ENCODE peak calls at places on chromosomes 4 and X, in six cellular contexts. Y is GM12878, D is vagina, E is endothelial cell of umbilical vein, L is GM06990, Z is SJSA1. W is an unnamed sample.

GRCh38 chr4:26342328-26343040 is 21.7 kb downstream of the RBPJ start:
- DNase-seq in Y (no peak), D (no peak), E (peak), L (no peak), Z (no peak), W (no peak)

GRCh38 chr4:41751325-41752061 is 3.0 kb upstream of the PHOX2B start:
- DNase-seq in Y (no peak), D (no peak), E (no peak), L (no peak), Z (no peak), W (no peak)

GRCh38 chr4:3756343-3757059 is 9.7 kb upstream of the ADRA2C start:
- DNase-seq in Y (no peak), D (no peak), E (no peak), L (no peak), Z (no peak), W (no peak)

GRCh38 chr4:38533024-38533556 is 130.9 kb upstream of the KLF3 start:
- DNase-seq in Y (no peak), D (no peak), E (no peak), L (no peak), Z (no peak), W (no peak)

GRCh38 chr4:26753187-26753586 is 107.5 kb upstream of the STIM2 start:
- DNase-seq in Y (no peak), D (no peak), E (no peak), L (no peak), Z (no peak), W (no peak)

GRCh38 chr4:166014411-166014810 is 141.4 kb downstream of the TLL1 start:
- DNase-seq in Y (no peak), D (no peak), E (no peak), L (no peak), Z (no peak), W (no peak)

GRCh38 chr4:89800527-89801103 is 36.3 kb downstream of the SNCA start:
- DNase-seq in Y (no peak), D (no peak), E (peak), L (no peak), Z (no peak), W (no peak)

GRCh38 chrX:150156615-150157014 is 206.5 kb upstream of the MAMLD1 start:
- DNase-seq in Y (no peak), D (peak), E (no peak), L (no peak), Z (no peak), W (no peak)

GRCh38 chr4:174316954-174317353 is 33.2 kb downstream of the CEP44 start:
- DNase-seq in Y (no peak), D (no peak), E (no peak), L (no peak), Z (no peak), W (no peak)

GRCh38 chrX:69103539-69103938 is 61.7 kb downstream of the PJA1 start:
- DNase-seq in Y (no peak), D (no peak), E (no peak), L (no peak), Z (no peak), W (no peak)

GRCh38 chr4:48985976-48986653 is at the start of gene CWH43:
- DNase-seq in Y (no peak), D (no peak), E (no peak), L (no peak), Z (no peak), W (no peak)

GRCh38 chrX:30875957-30876356 is 13.1 kb downstream of the TAB3 start:
- DNase-seq in Y (no peak), D (no peak), E (peak), L (no peak), Z (no peak), W (no peak)

GRCh38 chr4:6116696-6117285 is 83.6 kb downstream of the JAKMIP1 start:
- DNase-seq in Y (no peak), D (no peak), E (no peak), L (no peak), Z (no peak), W (no peak)

GRCh38 chrX:131609480-131609879 is 65.6 kb downstream of the OR13H1 start:
- DNase-seq in Y (no peak), D (no peak), E (no peak), L (no peak), Z (no peak), W (no peak)

GRCh38 chrX:39367429-39367828 is 566.2 kb downstream of the MID1IP1 start:
- DNase-seq in Y (no peak), D (no peak), E (no peak), L (no peak), Z (no peak), W (no peak)

GRCh38 chrX:10143071-10143983 is 13.4 kb upstream of the CLCN4 start:
- DNase-seq in Y (no peak), D (no peak), E (no peak), L (no peak), Z (no peak), W (no peak)

GRCh38 chr4:2271279-2272025 is 9.5 kb upstream of the MXD4 start:
- DNase-seq in Y (no peak), D (no peak), E (no peak), L (no peak), Z (no peak), W (no peak)

GRCh38 chrX:118823263-118824172 is at the start of gene ZCCHC12:
- DNase-seq in Y (no peak), D (no peak), E (peak), L (peak), Z (peak), W (no peak)

GRCh38 chrX:30196322-30196721 is 19.0 kb upstream of the MAGEB2 start:
- DNase-seq in Y (no peak), D (no peak), E (peak), L (no peak), Z (no peak), W (no peak)

GRCh38 chrX:15721911-15722310 is 16.2 kb upstream of the CA5B start:
- DNase-seq in Y (no peak), D (no peak), E (no peak), L (no peak), Z (no peak), W (no peak)

GRCh38 chr4:63232058-63232457 is 1177.2 kb downstream of the TECRL start:
- DNase-seq in Y (no peak), D (no peak), E (no peak), L (no peak), Z (no peak), W (no peak)

GRCh38 chr4:149549911-149550310 is 265.7 kb downstream of the IQCM start:
- DNase-seq in Y (no peak), D (no peak), E (no peak), L (no peak), Z (no peak), W (no peak)

GRCh38 chr4:4408132-4408523 is 21.2 kb downstream of the NSG1 start:
- DNase-seq in Y (no peak), D (no peak), E (no peak), L (no peak), Z (no peak), W (no peak)

GRCh38 chr4:157048248-157048647 is 27.7 kb upstream of the GLRB start:
- DNase-seq in Y (no peak), D (no peak), E (no peak), L (no peak), Z (no peak), W (no peak)

GRCh38 chr4:105389167-105389566 is 84.7 kb downstream of the PPA2 start:
- DNase-seq in Y (no peak), D (no peak), E (no peak), L (no peak), Z (no peak), W (no peak)

GRCh38 chrX:3820170-3820569 is 106.7 kb upstream of the PRKX start:
- DNase-seq in Y (no peak), D (no peak), E (no peak), L (no peak), Z (no peak), W (no peak)

GRCh38 chr4:74189331-74190043 is 31.6 kb downstream of the MTHFD2L start:
- DNase-seq in Y (peak), D (no peak), E (peak), L (peak), Z (no peak), W (no peak)

GRCh38 chrX:97556359-97556758 is 672.7 kb downstream of the RPA4 start:
- DNase-seq in Y (no peak), D (no peak), E (no peak), L (no peak), Z (no peak), W (no peak)

GRCh38 chr4:48268956-48269860 is at the start of gene TEC:
- DNase-seq in Y (no peak), D (no peak), E (peak), L (no peak), Z (no peak), W (no peak)

GRCh38 chr4:6917445-6918241 is 8.0 kb downstream of the TBC1D14 start:
- DNase-seq in Y (no peak), D (no peak), E (peak), L (peak), Z (peak), W (peak)

GRCh38 chr4:54585321-54586000 is 72.3 kb upstream of the KIT start:
- DNase-seq in Y (no peak), D (no peak), E (no peak), L (no peak), Z (no peak), W (no peak)

GRCh38 chr4:142707397-142707796 is 138.7 kb downstream of the INPP4B start:
- DNase-seq in Y (no peak), D (no peak), E (no peak), L (no peak), Z (no peak), W (no peak)
- H3K4me3 ChIP-seq in Y (no peak), D (no peak), E (no peak), L (no peak), Z (no peak), W (no peak)

GRCh38 chr4:158099686-158100085 is 73.1 kb downstream of the GASK1B start:
- DNase-seq in Y (no peak), D (no peak), E (peak), L (no peak), Z (no peak), W (no peak)

GRCh38 chr4:158094413-158095110 is 78.3 kb downstream of the GASK1B start:
- DNase-seq in Y (no peak), D (no peak), E (peak), L (no peak), Z (no peak), W (no peak)

GRCh38 chr4:158098802-158099201 is 74.0 kb downstream of the GASK1B start:
- DNase-seq in Y (no peak), D (no peak), E (no peak), L (no peak), Z (no peak), W (no peak)
- H3K4me3 ChIP-seq in Y (no peak), D (no peak), E (no peak), L (no peak), Z (no peak), W (no peak)

GRCh38 chr4:87006531-87007344 is 71.9 kb downstream of the AFF1 start:
- DNase-seq in Y (peak), D (peak), E (peak), L (peak), Z (peak), W (peak)

GRCh38 chr4:87007345-87008181 is 72.8 kb downstream of the AFF1 start:
- DNase-seq in Y (no peak), D (no peak), E (peak), L (peak), Z (peak), W (no peak)

GRCh38 chr4:87005690-87006461 is 71.1 kb downstream of the AFF1 start:
- DNase-seq in Y (peak), D (no peak), E (peak), L (peak), Z (no peak), W (no peak)

GRCh38 chr4:87003266-87003665 is 68.5 kb downstream of the AFF1 start:
- DNase-seq in Y (no peak), D (no peak), E (no peak), L (no peak), Z (no peak), W (no peak)

GRCh38 chr4:87005369-87005689 is 70.5 kb downstream of the AFF1 start:
- DNase-seq in Y (no peak), D (no peak), E (no peak), L (no peak), Z (no peak), W (no peak)
- H3K4me3 ChIP-seq in Y (peak), D (peak), E (no peak), L (peak), Z (peak), W (peak)

GRCh38 chr4:121182296-121182695 is 18.2 kb upstream of the TNIP3 start:
- DNase-seq in Y (no peak), D (no peak), E (peak), L (no peak), Z (no peak), W (no peak)
- H3K4me3 ChIP-seq in Y (no peak), D (no peak), E (no peak), L (peak), Z (peak), W (no peak)

GRCh38 chr4:9953089-9953488 is 68.2 kb downstream of the SLC2A9 start:
- DNase-seq in Y (no peak), D (peak), E (no peak), L (no peak), Z (no peak), W (no peak)
- H3K4me3 ChIP-seq in Y (no peak), D (no peak), E (no peak), L (no peak), Z (no peak), W (no peak)

GRCh38 chrX:124346877-124347241 is 496 bp downstream of the SH2D1A start:
- DNase-seq in Y (no peak), D (no peak), E (no peak), L (no peak), Z (no peak), W (no peak)
- H3K4me3 ChIP-seq in Y (no peak), D (peak), E (no peak), L (no peak), Z (no peak), W (no peak)

GRCh38 chrX:40996886-40997530 is 88.2 kb upstream of the USP9X start:
- DNase-seq in Y (no peak), D (no peak), E (peak), L (peak), Z (no peak), W (no peak)
- H3K4me3 ChIP-seq in Y (no peak), D (no peak), E (no peak), L (no peak), Z (no peak), W (no peak)

DNA sequence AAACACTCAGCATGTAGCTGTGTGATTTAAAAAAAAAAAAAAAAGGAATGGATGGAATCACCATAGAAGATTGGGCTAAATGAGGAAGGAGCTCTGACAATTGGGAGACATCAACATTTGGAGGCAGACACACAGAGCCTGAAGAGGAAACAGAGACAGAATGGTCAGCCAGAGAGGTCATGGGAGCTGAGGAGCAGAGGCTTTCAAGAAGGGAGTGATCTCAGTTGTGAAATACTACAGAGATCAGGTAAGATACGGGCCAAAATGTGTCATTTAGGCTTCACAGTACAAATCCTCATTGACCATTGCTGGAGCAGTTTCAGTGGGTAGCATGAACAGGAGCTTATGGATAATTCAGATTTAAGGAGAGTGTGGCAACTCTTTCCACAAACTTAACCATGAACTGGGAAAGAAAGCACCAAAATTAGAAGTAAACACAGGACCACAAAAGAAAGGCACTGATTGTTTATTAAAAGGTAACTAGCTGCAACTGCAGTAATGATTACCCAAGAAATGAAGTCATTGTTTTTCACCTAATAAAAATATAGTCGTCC is 203.3 kb downstream of the DHX15 start:
- DNase-seq in Y (no peak), D (no peak), E (no peak), L (no peak), Z (no peak), W (no peak)
- H3K4me3 ChIP-seq in Y (no peak), D (no peak), E (no peak), L (no peak), Z (no peak), W (no peak)

GRCh38 chr4:82428526-82428968 is 1.7 kb downstream of the HNRNPDL start:
- DNase-seq in Y (no peak), D (no peak), E (no peak), L (no peak), Z (no peak), W (no peak)

GRCh38 chr4:82423245-82424054 is 6.8 kb downstream of the HNRNPDL start:
- DNase-seq in Y (no peak), D (no peak), E (no peak), L (no peak), Z (no peak), W (no peak)

GRCh38 chr4:82422616-82423015 is 7.6 kb downstream of the HNRNPDL start:
- DNase-seq in Y (no peak), D (no peak), E (no peak), L (no peak), Z (no peak), W (no peak)

GRCh38 chr4:82421796-82422560 is 8.3 kb downstream of the HNRNPDL start:
- DNase-seq in Y (no peak), D (no peak), E (no peak), L (peak), Z (no peak), W (no peak)

DNA sequence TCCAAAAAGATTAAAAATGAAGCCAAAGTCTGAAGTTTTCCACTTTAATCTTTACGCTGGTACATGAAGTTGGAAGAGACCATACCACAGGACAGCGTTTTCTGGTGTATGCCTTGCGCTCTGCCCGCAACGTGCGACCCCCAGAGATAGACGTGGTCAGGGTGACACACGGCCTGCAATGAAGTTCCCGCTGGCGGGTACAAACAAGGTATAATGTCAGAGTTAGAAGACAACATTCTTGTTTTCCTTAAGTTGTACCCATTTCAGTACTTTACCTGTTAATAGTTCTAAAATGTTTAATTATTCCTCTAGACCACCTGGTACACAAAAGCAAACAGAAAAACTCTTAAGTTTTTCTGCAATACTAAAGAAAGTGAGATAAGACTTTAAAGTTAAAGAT is 4.8 kb downstream of the HNRNPDL start:
- DNase-seq in Y (no peak), D (no peak), E (no peak), L (no peak), Z (no peak), W (no peak)
- H3K4me3 ChIP-seq in Y (no peak), D (no peak), E (no peak), L (no peak), Z (no peak), W (no peak)

DNA sequence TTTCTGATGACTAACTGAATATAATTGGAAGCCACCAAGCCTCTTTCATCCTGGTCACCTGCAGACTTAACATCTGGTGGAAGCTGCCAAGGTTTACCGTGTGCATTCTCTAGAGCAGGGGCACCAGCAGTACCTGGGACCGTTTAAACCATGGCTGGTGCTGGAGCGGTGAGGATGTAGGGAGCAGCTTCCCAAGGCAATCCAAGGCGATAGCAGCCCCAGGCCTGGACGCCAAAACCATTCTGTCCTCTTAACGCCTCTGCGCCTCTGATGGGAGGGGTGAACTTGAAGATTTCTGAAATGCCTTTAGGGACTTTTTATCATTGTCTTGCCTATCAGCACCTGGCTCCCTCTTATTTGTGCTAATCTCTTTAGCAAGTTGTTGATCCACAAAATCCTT is 37.3 kb upstream of the SPANXN2 start:
- DNase-seq in Y (no peak), D (no peak), E (no peak), L (no peak), Z (no peak), W (no peak)
- H3K4me3 ChIP-seq in Y (no peak), D (no peak), E (no peak), L (no peak), Z (no peak), W (no peak)